ENCODE peak calls at places on chromosomes 7 and 10, in ten cellular contexts. M is heart left ventricle, P is GM10248, Z is left colon, F is non-pigmented ciliary epithelial cell, L is RCC 7860, J is NCI-H1105 treated with DMSO at 0.1 percent for 48 hours, Y is activated T-helper 1 cell treated with Interleukin-2 at 50 U/mL for 16 hours, U is fibroblast of gingiva, H is HT1080. W is an unnamed sample.

GRCh38 chr10:6274040-6274439 is 71.3 kb downstream of the PFKFB3 start:
- DNase-seq in M (no peak), P (no peak), Z (no peak), F (no peak), L (no peak), J (no peak), Y (no peak), U (peak), H (no peak), W (no peak)

GRCh38 chr7:47040795-47041194 is 541.1 kb downstream of the TNS3 start:
- DNase-seq in M (no peak), P (no peak), Z (no peak), F (no peak), L (no peak), J (no peak), Y (no peak), U (no peak), H (no peak), W (no peak)

GRCh38 chr10:106648534-106649481 is 515.7 kb downstream of the SORCS1 start:
- DNase-seq in M (peak), P (no peak), Z (no peak), F (no peak), L (no peak), J (no peak), Y (no peak), U (no peak), H (no peak), W (no peak)

GRCh38 chr7:30163231-30163894 is 28.6 kb downstream of the MTURN start:
- DNase-seq in M (peak), P (peak), Z (no peak), F (no peak), L (no peak), J (peak), Y (no peak), U (no peak), H (peak), W (no peak)

GRCh38 chr10:132502544-132503300 is 34.9 kb upstream of the INPP5A start:
- DNase-seq in M (no peak), P (no peak), Z (no peak), F (no peak), L (no peak), J (no peak), Y (no peak), U (no peak), H (no peak), W (no peak)

GRCh38 chr10:78927257-78927995 is 141.3 kb upstream of the ZMIZ1 start:
- DNase-seq in M (no peak), P (no peak), Z (no peak), F (no peak), L (peak), J (no peak), Y (no peak), U (no peak), H (no peak), W (peak)

GRCh38 chr7:7176421-7177043 is 5.8 kb upstream of the C1GALT1 start:
- DNase-seq in M (no peak), P (no peak), Z (no peak), F (peak), L (peak), J (no peak), Y (no peak), U (peak), H (peak), W (peak)

GRCh38 chr10:29239569-29240472 is 49.0 kb upstream of the LYZL1 start:
- DNase-seq in M (peak), P (peak), Z (no peak), F (no peak), L (peak), J (no peak), Y (no peak), U (no peak), H (peak), W (peak)

GRCh38 chr7:142460402-142461117 is 202.7 kb upstream of the PRSS58 start:
- DNase-seq in M (no peak), P (no peak), Z (no peak), F (no peak), L (no peak), J (no peak), Y (no peak), U (peak), H (no peak), W (no peak)